ENCODE peak calls at places on chromosomes 7 and 10, in four cellular contexts. One of them, this sample, is unnamed.

GRCh38 chr10:24196426-24197039 is 12.4 kb upstream of the KIAA1217 start:
- DNase-seq in H9: peak
- DNase-seq in H1: peak
- DNase-seq in mesendoderm: peak
- DNase-seq in this sample: peak

GRCh38 chr7:36583318-36583717 is 141.0 kb downstream of the AOAH start:
- DNase-seq in H9: no peak
- DNase-seq in mesendoderm: no peak
- DNase-seq in H1: no peak
- DNase-seq in this sample: peak

GRCh38 chr7:22596763-22597434 is 96.9 kb upstream of the STEAP1B start:
- DNase-seq in H9: no peak
- DNase-seq in mesendoderm: no peak
- DNase-seq in H1: no peak
- DNase-seq in this sample: no peak

GRCh38 chr7:55366461-55367138 is 1.5 kb downstream of the LANCL2 start:
- DNase-seq in H9: no peak
- DNase-seq in H1: no peak
- DNase-seq in mesendoderm: peak
- DNase-seq in this sample: no peak

GRCh38 chr7:95897557-95898183 is 125.3 kb downstream of the DYNC1I1 start:
- DNase-seq in mesendoderm: peak
- DNase-seq in H9: no peak
- DNase-seq in H1: no peak
- DNase-seq in this sample: no peak

GRCh38 chr10:24465124-24465874 is 256.4 kb downstream of the KIAA1217 start:
- DNase-seq in mesendoderm: no peak
- DNase-seq in H9: no peak
- DNase-seq in H1: no peak
- DNase-seq in this sample: peak

GRCh38 chr7:76225379-76225778 is 23.7 kb downstream of the SRRM3 start:
- DNase-seq in H9: peak
- DNase-seq in mesendoderm: peak
- DNase-seq in H1: no peak
- DNase-seq in this sample: peak

GRCh38 chr7:36686499-36686898 is 37.8 kb downstream of the AOAH start:
- DNase-seq in H1: no peak
- DNase-seq in H9: no peak
- DNase-seq in mesendoderm: peak
- DNase-seq in this sample: peak

GRCh38 chr7:101162551-101163280 is 2.7 kb downstream of the VGF start:
- DNase-seq in H9: peak
- DNase-seq in H1: no peak
- DNase-seq in mesendoderm: peak
- DNase-seq in this sample: peak

GRCh38 chr10:128103229-128103714 is 23.0 kb downstream of the MKI67 start:
- DNase-seq in mesendoderm: no peak
- DNase-seq in H9: no peak
- DNase-seq in H1: no peak
- DNase-seq in this sample: no peak

GRCh38 chr10:132637477-132638129 is 100.0 kb downstream of the INPP5A start:
- DNase-seq in H1: no peak
- DNase-seq in H9: peak
- DNase-seq in mesendoderm: peak
- DNase-seq in this sample: peak

DNA sequence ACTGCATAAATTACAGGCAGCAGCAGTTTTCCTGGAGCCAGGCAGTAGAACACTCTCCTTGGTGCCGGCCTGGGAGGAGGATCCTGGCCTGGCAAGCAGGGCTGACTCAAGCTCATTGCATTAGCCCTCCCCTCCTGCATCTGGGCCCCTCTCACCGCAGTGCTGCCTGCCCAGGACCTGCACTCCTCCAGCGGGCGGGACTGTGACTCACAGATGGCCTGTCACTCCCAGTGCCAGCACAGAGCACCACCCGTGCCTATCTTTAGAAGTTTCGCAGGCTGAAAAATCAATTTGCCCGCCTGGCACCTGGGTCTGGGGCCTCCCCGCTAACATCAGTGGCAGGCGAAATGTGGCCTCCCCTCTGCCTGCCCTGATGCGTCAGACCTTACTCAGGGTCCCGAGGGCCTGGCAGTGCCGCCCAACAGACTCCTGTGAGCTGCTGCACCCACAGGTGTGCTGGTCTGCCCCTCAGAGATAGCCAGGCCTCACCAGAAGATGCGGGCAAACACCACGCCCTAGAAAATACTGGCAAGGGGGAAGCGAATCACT is 123.8 kb downstream of the KCNMA1 start:
- DNase-seq in H9: peak
- DNase-seq in mesendoderm: peak
- DNase-seq in H1: no peak
- DNase-seq in this sample: peak
- H3K27ac ChIP-seq in H9: no peak
- H3K27ac ChIP-seq in mesendoderm: no peak
- H3K27ac ChIP-seq in H1: no peak
- H3K27ac ChIP-seq in this sample: no peak

DNA sequence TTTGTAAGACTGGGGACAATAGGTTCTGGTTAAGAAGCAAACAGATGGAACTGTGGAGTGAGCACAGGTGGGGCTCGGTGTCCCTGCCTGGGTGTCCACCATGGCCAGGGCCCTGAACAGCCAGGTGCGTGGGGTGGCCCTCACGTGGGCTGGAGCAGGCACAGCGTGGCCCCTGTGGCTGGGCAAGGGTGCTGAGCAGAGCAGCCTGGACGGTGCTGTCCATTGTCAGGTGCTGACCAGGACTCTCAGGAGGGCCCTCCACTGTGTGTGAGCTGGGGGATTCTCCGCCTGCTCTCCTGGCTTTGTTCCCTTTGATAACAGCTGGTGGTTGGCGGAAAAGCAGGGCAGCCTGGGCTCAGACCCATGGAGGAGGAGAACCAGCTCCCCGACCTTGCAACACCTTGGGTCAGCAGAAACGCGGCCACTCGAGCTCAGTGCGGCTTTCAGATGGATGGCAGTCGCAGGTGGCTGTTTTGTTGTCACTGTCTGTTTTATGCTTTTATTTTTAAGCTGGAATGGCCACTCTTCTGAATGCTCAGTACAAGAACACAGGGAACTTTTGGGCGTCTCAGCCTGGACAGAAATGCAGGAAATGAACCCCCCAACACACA is 273.9 kb upstream of the ADARB2 start:
- DNase-seq in H1: no peak
- DNase-seq in mesendoderm: peak
- DNase-seq in H9: peak
- DNase-seq in this sample: no peak
- H4K5ac ChIP-seq in H1: no peak
- H4K5ac ChIP-seq in mesendoderm: no peak
- H4K5ac ChIP-seq in H9: no peak
- H4K5ac ChIP-seq in this sample: no peak

GRCh38 chr7:71615017-71615416 is 483.1 kb downstream of the GALNT17 start:
- DNase-seq in mesendoderm: no peak
- DNase-seq in H1: no peak
- DNase-seq in H9: no peak
- DNase-seq in this sample: no peak

GRCh38 chr7:71612892-71613291 is 480.9 kb downstream of the GALNT17 start:
- DNase-seq in mesendoderm: peak
- DNase-seq in H9: no peak
- DNase-seq in H1: no peak
- DNase-seq in this sample: no peak

GRCh38 chr7:71616217-71616616 is 484.3 kb downstream of the GALNT17 start:
- DNase-seq in mesendoderm: no peak
- DNase-seq in H1: no peak
- DNase-seq in H9: no peak
- DNase-seq in this sample: no peak

GRCh38 chr7:71613316-71613715 is 481.4 kb downstream of the GALNT17 start:
- DNase-seq in H1: no peak
- DNase-seq in H9: no peak
- DNase-seq in mesendoderm: peak
- DNase-seq in this sample: no peak

GRCh38 chr7:71612011-71612410 is 480.1 kb downstream of the GALNT17 start:
- DNase-seq in H9: no peak
- DNase-seq in H1: no peak
- DNase-seq in mesendoderm: no peak
- DNase-seq in this sample: no peak
- H3K27ac ChIP-seq in H9: no peak
- H3K27ac ChIP-seq in H1: no peak
- H3K27ac ChIP-seq in mesendoderm: no peak
- H3K27ac ChIP-seq in this sample: no peak

GRCh38 chr10:92757720-92758119 is 68.0 kb downstream of the HHEX start:
- DNase-seq in mesendoderm: no peak
- DNase-seq in H9: no peak
- DNase-seq in H1: no peak
- DNase-seq in this sample: no peak

GRCh38 chr10:92757066-92757716 is 67.4 kb downstream of the HHEX start:
- DNase-seq in H1: peak
- DNase-seq in mesendoderm: peak
- DNase-seq in H9: peak
- DNase-seq in this sample: peak

GRCh38 chr10:92756233-92757065 is 66.7 kb downstream of the HHEX start:
- DNase-seq in H9: no peak
- DNase-seq in mesendoderm: peak
- DNase-seq in H1: no peak
- DNase-seq in this sample: peak

GRCh38 chr10:92760609-92761008 is 70.9 kb downstream of the HHEX start:
- DNase-seq in H1: no peak
- DNase-seq in mesendoderm: no peak
- DNase-seq in H9: no peak
- DNase-seq in this sample: peak

GRCh38 chr10:92758594-92758993 is 68.8 kb downstream of the HHEX start:
- DNase-seq in mesendoderm: no peak
- DNase-seq in H9: no peak
- DNase-seq in H1: no peak
- DNase-seq in this sample: no peak
- H4K5ac ChIP-seq in mesendoderm: no peak
- H4K5ac ChIP-seq in H9: no peak
- H4K5ac ChIP-seq in H1: no peak
- H4K5ac ChIP-seq in this sample: no peak

This sample was measured in IMR-90.